ENCODE peak calls at places on chromosomes 5 and 9, in six cellular contexts. S is GM20000; P is stimulated activated CD4-positive, alpha-beta T cell treated with anti-CD3 and anti-CD28 coated beads, Interleukin-1b, Interleukin-23, amount 100 ng/mL, for 1 hour; W is NCI-H524; H is Calu3; C is SK-MEL-5. V is an unnamed sample.

GRCh38 chr5:102654559-102655354 is 100.3 kb upstream of the PAM start:
- DNase-seq in C (no peak), W (no peak), S (no peak), P (no peak), H (no peak), V (no peak)

GRCh38 chr5:133508845-133509741 is 103.2 kb downstream of the FSTL4 start:
- DNase-seq in H (no peak), S (no peak), W (no peak), C (no peak), P (no peak), V (peak)

GRCh38 chr5:62640437-62640836 is 61.8 kb downstream of the LRRC70 start:
- DNase-seq in S (no peak), W (no peak), P (no peak), H (no peak), C (no peak), V (no peak)

GRCh38 chr5:122142480-122142879 is 13.1 kb downstream of the ZNF474 start:
- DNase-seq in W (no peak), P (no peak), S (no peak), C (peak), H (no peak), V (peak)

GRCh38 chr9:127313042-127313560 is 48.5 kb downstream of the GARNL3 start:
- DNase-seq in S (no peak), C (no peak), W (peak), H (no peak), P (no peak), V (no peak)

GRCh38 chr5:40733439-40733838 is 22.3 kb downstream of the TTC33 start:
- DNase-seq in H (no peak), W (no peak), P (no peak), S (no peak), C (no peak), V (no peak)

GRCh38 chr9:86700601-86701000 is 246.7 kb downstream of the GAS1 start:
- DNase-seq in W (no peak), C (no peak), H (no peak), S (no peak), P (no peak), V (no peak)

GRCh38 chr5:17243287-17244063 is 26.0 kb downstream of the BASP1 start:
- DNase-seq in C (no peak), H (no peak), S (no peak), W (no peak), P (no peak), V (no peak)

GRCh38 chr9:128141604-128142003 is 7.6 kb upstream of the LCN2 start:
- DNase-seq in C (no peak), S (no peak), W (no peak), H (no peak), P (no peak), V (no peak)

GRCh38 chr9:137128158-137129088 is 10.5 kb upstream of the GRIN1 start:
- DNase-seq in H (no peak), W (no peak), P (no peak), S (no peak), C (peak), V (no peak)

GRCh38 chr5:132464155-132464939 is 26.2 kb downstream of the IRF1 start:
- DNase-seq in C (no peak), P (no peak), H (peak), W (peak), S (no peak), V (no peak)

GRCh38 chr5:175815126-175815913 is 56.1 kb upstream of the CPLX2 start:
- DNase-seq in W (no peak), S (no peak), C (no peak), P (no peak), H (no peak), V (no peak)

GRCh38 chr5:56314536-56314935 is 81.4 kb upstream of the ANKRD55 start:
- DNase-seq in S (peak), H (no peak), C (peak), P (no peak), W (no peak), V (no peak)

GRCh38 chr5:88824892-88825781 is 57.8 kb downstream of the MEF2C start:
- DNase-seq in P (no peak), H (no peak), W (no peak), C (peak), S (no peak), V (peak)

GRCh38 chr5:111892949-111893348 is 136.0 kb upstream of the NREP start:
- DNase-seq in C (no peak), H (no peak), P (no peak), W (no peak), S (no peak), V (peak)

V was measured in HFFc6.